ENCODE peak calls at places on chromosomes 12 and 14, in five cellular contexts. S, L, W, G and P are unnamed samples. For H4K20me1, the result is how much of the 10 kb centered on the place peaks cover.

GRCh38 chr14:25887251-25887908 is 710.5 kb downstream of the NOVA1 start:
- DNase-seq in W (no peak), G (no peak), L (no peak), S (no peak), P (no peak)

GRCh38 chr12:3252416-3252815 is 175.2 kb downstream of the TSPAN9 start:
- DNase-seq in G (no peak), L (no peak), W (no peak), S (no peak), P (no peak)

GRCh38 chr12:131834798-131835615 is 6.8 kb downstream of the MMP17 start:
- DNase-seq in G (no peak), S (no peak), L (no peak), W (no peak), P (no peak)

GRCh38 chr14:84825481-84825880 is 704.5 kb upstream of the FLRT2 start:
- DNase-seq in L (no peak), G (no peak), S (no peak), W (no peak), P (no peak)

GRCh38 chr14:53871947-53872346 is 84.7 kb downstream of the BMP4 start:
- DNase-seq in G (no peak), S (no peak), W (no peak), L (peak), P (no peak)

GRCh38 chr14:94170151-94170550 is 4.0 kb upstream of the PPP4R4 start:
- DNase-seq in W (no peak), S (no peak), L (no peak), G (no peak), P (no peak)

GRCh38 chr12:90773526-90773925 is 181.4 kb downstream of the CCER1 start:
- DNase-seq in L (no peak), S (no peak), G (no peak), W (no peak), P (no peak)

GRCh38 chr12:112420740-112421139 is 2.0 kb downstream of the PTPN11 start:
- DNase-seq in S (no peak), L (no peak), G (no peak), W (no peak), P (no peak)

GRCh38 chr14:22463763-22464173 is 125.3 kb downstream of the DAD1 start:
- DNase-seq in S (no peak), L (peak), W (no peak), G (no peak), P (no peak)

GRCh38 chr12:18864900-18865561 is 127.1 kb downstream of the CAPZA3 start:
- DNase-seq in S (no peak), G (no peak), L (no peak), W (peak), P (peak)

GRCh38 chr14:63438065-63438757 is 105.0 kb downstream of the PPP2R5E start:
- DNase-seq in S (no peak), L (peak), G (no peak), W (peak), P (peak)

GRCh38 chr12:66491812-66492361 is 187.0 kb downstream of the GRIP1 start:
- DNase-seq in G (no peak), L (no peak), S (no peak), W (no peak), P (no peak)

GRCh38 chr12:119423285-119423684 is 88.8 kb downstream of the CCDC60 start:
- DNase-seq in S (no peak), G (no peak), W (peak), L (no peak), P (peak)

GRCh38 chr12:103799504-103800251 is 41.4 kb downstream of the NT5DC3 start:
- DNase-seq in S (no peak), G (no peak), W (no peak), L (peak), P (no peak)

DNA sequence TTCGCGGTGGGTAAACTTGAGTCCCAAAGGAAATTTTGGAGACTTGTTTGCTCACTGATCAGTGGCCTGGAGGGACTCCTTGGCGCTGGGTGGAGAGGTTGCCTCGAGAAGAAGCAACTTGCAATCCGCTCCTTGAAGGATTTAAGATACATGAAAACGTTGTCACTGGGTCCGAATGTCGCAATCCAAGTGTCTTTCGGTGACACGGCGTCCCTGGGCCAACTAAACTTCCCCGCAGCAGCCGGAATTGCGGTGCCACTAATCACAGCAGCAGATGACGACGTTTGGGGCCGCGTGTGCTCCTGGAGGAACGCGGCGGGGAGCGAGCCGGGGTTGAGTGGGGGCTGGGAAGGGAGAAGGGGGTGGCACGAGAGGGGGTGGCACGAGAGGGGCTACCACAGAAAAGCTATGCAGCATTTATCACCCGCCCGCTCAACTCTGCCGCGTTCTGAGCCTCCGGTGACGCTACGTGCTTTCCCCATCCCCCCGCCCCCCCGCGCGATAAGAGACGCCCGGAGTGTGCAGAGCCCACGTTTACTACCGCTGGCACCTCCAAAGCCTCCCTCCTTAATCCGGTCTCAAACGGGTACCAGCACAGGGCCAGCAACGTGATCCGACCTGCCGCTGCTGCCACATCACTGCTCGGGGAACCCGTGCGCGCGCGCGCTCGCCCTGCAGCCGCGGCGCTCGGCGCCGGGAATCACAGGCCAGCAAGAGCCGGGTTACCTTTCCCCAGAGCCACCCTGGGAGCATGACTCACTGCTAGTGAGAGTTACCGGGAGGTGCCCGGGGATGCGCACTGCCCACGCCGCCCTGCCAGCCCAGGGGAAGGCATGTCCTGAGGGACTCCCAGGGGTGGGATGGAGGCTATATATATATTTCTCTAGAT is 858 bp upstream of the BHLHE41 start:
- DNase-seq in L (peak), S (no peak), G (no peak), W (no peak), P (peak)
- H4K20me1 ChIP-seq in L (under half), S (under half), G (under half), W (under half), P (under half)

GRCh38 chr14:23939607-23940326 is 13.8 kb upstream of the DHRS4 start:
- DNase-seq in G (no peak), W (peak), L (peak), S (no peak), P (no peak)

GRCh38 chr14:23941230-23941629 is 12.3 kb upstream of the DHRS4 start:
- DNase-seq in G (no peak), S (no peak), W (peak), L (no peak), P (no peak)

GRCh38 chr14:23942587-23942986 is 11.0 kb upstream of the DHRS4 start:
- DNase-seq in W (no peak), L (no peak), G (no peak), S (no peak), P (no peak)

GRCh38 chr14:23938823-23939222 is 14.7 kb upstream of the DHRS4 start:
- DNase-seq in G (no peak), S (no peak), L (no peak), W (no peak), P (no peak)

DNA sequence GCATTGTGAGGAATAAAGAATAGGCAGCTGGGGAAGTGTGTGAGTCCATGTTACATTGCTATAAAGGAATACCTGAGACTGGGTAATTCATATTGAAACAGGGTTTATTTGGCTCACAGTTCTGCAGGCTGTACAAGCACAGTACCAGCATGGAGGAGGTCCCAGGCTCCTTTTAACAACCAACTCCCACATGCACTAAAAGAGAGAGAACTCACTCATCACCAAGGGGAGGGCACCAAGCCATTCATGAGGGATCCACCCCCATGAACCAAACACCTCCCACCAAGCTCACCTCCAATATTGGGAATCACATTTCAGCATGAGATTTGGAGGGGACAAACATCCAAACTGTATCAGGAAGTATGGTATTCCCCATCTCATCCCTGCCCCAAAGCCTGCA is 11.9 kb upstream of the DHRS4 start:
- DNase-seq in G (no peak), S (no peak), W (no peak), L (no peak), P (no peak)
- TF ChIP-seq GABPA in G (no peak), S (no peak), W (no peak), L (no peak), P (no peak)

DNA sequence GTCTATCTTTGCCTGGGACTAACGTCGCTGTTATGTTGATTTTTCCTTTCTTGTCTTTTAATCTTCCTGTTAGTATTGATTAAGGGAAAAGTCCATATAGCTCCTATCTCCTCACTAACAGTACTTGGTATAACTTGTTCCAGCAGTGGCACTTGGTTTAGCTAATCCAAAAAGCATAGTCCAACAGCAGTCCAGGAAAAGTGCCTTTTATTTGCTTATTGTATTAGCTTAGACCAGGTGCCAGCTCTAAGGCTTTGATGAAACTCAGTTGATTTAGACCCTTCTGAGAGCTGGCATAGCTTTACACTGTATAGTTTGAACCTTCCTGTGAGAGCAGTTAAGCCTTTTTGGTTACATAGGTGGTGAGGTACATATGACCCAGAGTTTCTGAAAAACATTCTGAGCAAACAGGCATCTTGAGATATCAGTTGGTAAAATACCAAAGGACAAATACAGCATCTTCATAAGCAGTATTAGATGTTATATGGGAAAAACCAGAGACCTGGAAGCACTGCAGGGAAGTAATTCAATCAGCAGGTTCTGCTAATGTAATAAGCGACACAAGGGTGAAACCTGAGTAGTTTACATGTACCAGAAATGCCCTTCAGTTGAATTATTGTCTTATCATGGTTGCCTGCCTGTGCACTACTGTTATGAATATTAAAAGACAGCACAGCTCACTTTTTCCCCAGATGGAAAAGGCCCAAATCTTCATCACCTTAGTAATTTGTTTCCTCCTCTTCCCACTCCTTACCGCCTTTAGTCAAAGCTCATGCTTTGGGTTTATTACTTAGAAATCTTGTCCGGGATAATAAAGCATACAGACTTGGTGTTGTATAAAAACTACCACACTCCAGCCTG is 13.0 kb downstream of the PELI2 start:
- DNase-seq in S (no peak), L (no peak), G (no peak), W (no peak), P (no peak)
- H4K20me1 ChIP-seq in S (under half), L (under half), G (under half), W (under half), P (under half)

GRCh38 chr14:52553002-52553670 is 500 bp downstream of the GPR137C start:
- DNase-seq in G (no peak), L (no peak), W (peak), S (no peak), P (no peak)
- TF ChIP-seq GABPA in G (no peak), L (no peak), W (no peak), S (no peak), P (no peak)

DNA sequence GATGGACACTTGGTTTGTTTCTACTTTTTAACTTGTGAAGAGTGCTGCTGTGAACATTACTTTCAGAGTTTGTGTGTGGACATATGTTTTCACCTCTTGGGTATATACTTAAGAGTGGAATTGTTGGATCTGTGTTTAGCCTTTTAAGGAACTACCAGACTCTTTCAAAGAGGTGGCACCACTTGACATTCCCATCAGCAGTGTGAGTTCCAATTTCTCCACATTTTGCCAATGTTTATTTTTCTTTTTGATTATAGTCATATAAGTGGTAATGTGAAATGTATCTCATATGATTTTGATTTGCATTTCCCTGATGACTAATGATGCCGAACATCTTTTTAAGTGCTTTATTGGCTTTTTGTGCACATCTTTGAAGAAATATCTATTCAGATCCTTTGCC is 44.8 kb downstream of the ARHGAP5 start:
- DNase-seq in L (no peak), G (no peak), W (no peak), S (no peak), P (no peak)
- H4K20me1 ChIP-seq in L (under half), G (under half), W (under half), S (under half), P (half or more)

GRCh38 chr14:92362781-92363235 is 39.8 kb downstream of the SLC24A4 start:
- DNase-seq in G (no peak), W (no peak), L (no peak), S (no peak), P (no peak)
- TF ChIP-seq GABPA in G (no peak), W (no peak), L (no peak), S (no peak), P (no peak)

GRCh38 chr12:68842784-68843567 is 35.0 kb downstream of the MDM2 start:
- DNase-seq in G (no peak), L (no peak), W (no peak), S (no peak), P (no peak)
- H4K20me1 ChIP-seq in G (under half), L (under half), W (under half), S (under half), P (half or more)

DNA sequence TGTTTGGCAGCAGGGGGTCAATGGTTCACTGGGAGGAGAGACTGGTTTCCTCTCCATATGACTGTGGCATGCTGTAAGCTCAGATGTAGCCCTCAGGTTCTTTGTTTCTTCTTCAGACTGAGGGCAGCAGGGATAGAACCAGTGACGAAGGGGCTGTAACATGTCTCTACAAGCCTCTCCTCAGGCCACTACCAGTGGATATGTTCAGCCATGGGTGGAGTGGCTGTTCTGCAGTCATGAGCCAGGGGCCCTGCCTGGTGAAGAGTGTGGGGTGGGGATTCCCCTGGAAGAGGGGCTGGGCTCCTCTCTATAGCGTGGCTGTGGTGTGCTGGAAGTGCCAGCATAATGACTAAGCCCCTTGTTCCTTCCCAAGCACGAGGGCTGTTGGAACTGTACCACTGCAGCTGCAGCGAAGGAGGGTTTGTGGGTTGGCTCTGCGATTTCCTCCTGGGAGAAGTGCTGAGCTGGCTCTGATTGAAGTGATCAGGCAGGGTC is 55.8 kb downstream of the CMAS start:
- DNase-seq in L (no peak), S (no peak), G (no peak), W (no peak), P (no peak)
- TF ChIP-seq GABPA in L (no peak), S (no peak), G (no peak), W (no peak), P (no peak)

GRCh38 chr12:24014240-24014639 is 64.8 kb upstream of the SOX5 start:
- DNase-seq in L (no peak), W (no peak), G (no peak), S (no peak), P (no peak)
- H4K20me1 ChIP-seq in L (under half), W (under half), G (under half), S (under half), P (under half)

GRCh38 chr12:43401096-43401495 is 150.9 kb downstream of the ADAMTS20 start:
- DNase-seq in L (no peak), W (no peak), G (no peak), S (no peak), P (no peak)
- TF ChIP-seq GABPA in L (no peak), W (no peak), G (no peak), S (no peak), P (no peak)